ENCODE peak calls at places on chromosomes 4 and X, in eight cellular contexts. One of them, this sample, is unnamed.

GRCh38 chrX:56759736-56760409 is 30.8 kb downstream of the NBDY start:
- DNase-seq in ovary: no peak
- DNase-seq in esophagus squamous epithelium: no peak
- DNase-seq in CD4-positive, alpha-beta T cell: no peak
- DNase-seq in upper lobe of right lung: no peak
- DNase-seq in small intestine: no peak
- DNase-seq in mammary epithelial cell: no peak
- DNase-seq in RWPE1: no peak
- DNase-seq in this sample: no peak

GRCh38 chr4:25704516-25704915 is 48.9 kb downstream of the SLC34A2 start:
- DNase-seq in ovary: no peak
- DNase-seq in RWPE1: no peak
- DNase-seq in upper lobe of right lung: no peak
- DNase-seq in esophagus squamous epithelium: no peak
- DNase-seq in mammary epithelial cell: no peak
- DNase-seq in CD4-positive, alpha-beta T cell: no peak
- DNase-seq in small intestine: peak
- DNase-seq in this sample: no peak

GRCh38 chr4:40656221-40656863 is 26.7 kb upstream of the RBM47 start:
- DNase-seq in upper lobe of right lung: no peak
- DNase-seq in ovary: no peak
- DNase-seq in small intestine: no peak
- DNase-seq in RWPE1: no peak
- DNase-seq in mammary epithelial cell: no peak
- DNase-seq in esophagus squamous epithelium: no peak
- DNase-seq in CD4-positive, alpha-beta T cell: no peak
- DNase-seq in this sample: no peak

GRCh38 chr4:71211748-71212147 is 127.1 kb upstream of the SLC4A4 start:
- DNase-seq in CD4-positive, alpha-beta T cell: no peak
- DNase-seq in ovary: no peak
- DNase-seq in small intestine: peak
- DNase-seq in RWPE1: no peak
- DNase-seq in upper lobe of right lung: no peak
- DNase-seq in mammary epithelial cell: no peak
- DNase-seq in esophagus squamous epithelium: no peak
- DNase-seq in this sample: no peak

GRCh38 chr4:117239434-117239833 is 154.1 kb upstream of the TRAM1L1 start:
- DNase-seq in RWPE1: no peak
- DNase-seq in mammary epithelial cell: no peak
- DNase-seq in small intestine: no peak
- DNase-seq in esophagus squamous epithelium: no peak
- DNase-seq in ovary: no peak
- DNase-seq in upper lobe of right lung: no peak
- DNase-seq in CD4-positive, alpha-beta T cell: no peak
- DNase-seq in this sample: no peak

GRCh38 chrX:130114141-130114561 is 3.9 kb upstream of the ELF4 start:
- DNase-seq in mammary epithelial cell: peak
- DNase-seq in ovary: no peak
- DNase-seq in CD4-positive, alpha-beta T cell: no peak
- DNase-seq in RWPE1: peak
- DNase-seq in upper lobe of right lung: no peak
- DNase-seq in esophagus squamous epithelium: no peak
- DNase-seq in small intestine: no peak
- DNase-seq in this sample: peak

GRCh38 chrX:30865020-30865419 is 24.0 kb downstream of the TAB3 start:
- DNase-seq in CD4-positive, alpha-beta T cell: no peak
- DNase-seq in RWPE1: no peak
- DNase-seq in mammary epithelial cell: peak
- DNase-seq in esophagus squamous epithelium: no peak
- DNase-seq in ovary: no peak
- DNase-seq in small intestine: peak
- DNase-seq in upper lobe of right lung: no peak
- DNase-seq in this sample: no peak

GRCh38 chrX:13101439-13102139 is 57.2 kb upstream of the FAM9C start:
- DNase-seq in RWPE1: peak
- DNase-seq in upper lobe of right lung: peak
- DNase-seq in ovary: peak
- DNase-seq in mammary epithelial cell: peak
- DNase-seq in esophagus squamous epithelium: no peak
- DNase-seq in CD4-positive, alpha-beta T cell: peak
- DNase-seq in small intestine: peak
- DNase-seq in this sample: peak

GRCh38 chr4:19583827-19584569 is 667.7 kb upstream of the SLIT2 start:
- DNase-seq in small intestine: no peak
- DNase-seq in ovary: no peak
- DNase-seq in CD4-positive, alpha-beta T cell: no peak
- DNase-seq in RWPE1: no peak
- DNase-seq in esophagus squamous epithelium: no peak
- DNase-seq in upper lobe of right lung: no peak
- DNase-seq in mammary epithelial cell: peak
- DNase-seq in this sample: peak

GRCh38 chrX:133215747-133216146 is 2.4 kb downstream of the TFDP3 start:
- DNase-seq in upper lobe of right lung: no peak
- DNase-seq in RWPE1: peak
- DNase-seq in CD4-positive, alpha-beta T cell: no peak
- DNase-seq in mammary epithelial cell: peak
- DNase-seq in small intestine: peak
- DNase-seq in esophagus squamous epithelium: no peak
- DNase-seq in ovary: no peak
- DNase-seq in this sample: peak

GRCh38 chr4:17055788-17056187 is 157.3 kb upstream of the LDB2 start:
- DNase-seq in RWPE1: peak
- DNase-seq in small intestine: no peak
- DNase-seq in upper lobe of right lung: no peak
- DNase-seq in esophagus squamous epithelium: no peak
- DNase-seq in mammary epithelial cell: no peak
- DNase-seq in ovary: no peak
- DNase-seq in CD4-positive, alpha-beta T cell: no peak
- DNase-seq in this sample: peak

GRCh38 chr4:120855307-120856001 is 67.1 kb downstream of the PRDM5 start:
- DNase-seq in small intestine: no peak
- DNase-seq in esophagus squamous epithelium: no peak
- DNase-seq in upper lobe of right lung: no peak
- DNase-seq in mammary epithelial cell: no peak
- DNase-seq in RWPE1: no peak
- DNase-seq in CD4-positive, alpha-beta T cell: no peak
- DNase-seq in ovary: no peak
- DNase-seq in this sample: no peak
- H3K27ac ChIP-seq in small intestine: no peak
- H3K27ac ChIP-seq in esophagus squamous epithelium: no peak
- H3K27ac ChIP-seq in upper lobe of right lung: no peak
- H3K27ac ChIP-seq in mammary epithelial cell: no peak
- H3K27ac ChIP-seq in RWPE1: no peak
- H3K27ac ChIP-seq in CD4-positive, alpha-beta T cell: no peak
- H3K27ac ChIP-seq in ovary: no peak
- H3K27ac ChIP-seq in this sample: no peak

GRCh38 chrX:1661922-1662221 is 47.0 kb downstream of the ASMT start:
- DNase-seq in esophagus squamous epithelium: no peak
- DNase-seq in ovary: no peak
- DNase-seq in RWPE1: no peak
- DNase-seq in CD4-positive, alpha-beta T cell: no peak
- DNase-seq in mammary epithelial cell: no peak
- DNase-seq in upper lobe of right lung: no peak
- DNase-seq in small intestine: no peak
- DNase-seq in this sample: no peak
- H3K27ac ChIP-seq in esophagus squamous epithelium: no peak
- H3K27ac ChIP-seq in ovary: no peak
- H3K27ac ChIP-seq in RWPE1: no peak
- H3K27ac ChIP-seq in CD4-positive, alpha-beta T cell: peak
- H3K27ac ChIP-seq in mammary epithelial cell: no peak
- H3K27ac ChIP-seq in upper lobe of right lung: peak
- H3K27ac ChIP-seq in small intestine: no peak
- H3K27ac ChIP-seq in this sample: no peak

DNA sequence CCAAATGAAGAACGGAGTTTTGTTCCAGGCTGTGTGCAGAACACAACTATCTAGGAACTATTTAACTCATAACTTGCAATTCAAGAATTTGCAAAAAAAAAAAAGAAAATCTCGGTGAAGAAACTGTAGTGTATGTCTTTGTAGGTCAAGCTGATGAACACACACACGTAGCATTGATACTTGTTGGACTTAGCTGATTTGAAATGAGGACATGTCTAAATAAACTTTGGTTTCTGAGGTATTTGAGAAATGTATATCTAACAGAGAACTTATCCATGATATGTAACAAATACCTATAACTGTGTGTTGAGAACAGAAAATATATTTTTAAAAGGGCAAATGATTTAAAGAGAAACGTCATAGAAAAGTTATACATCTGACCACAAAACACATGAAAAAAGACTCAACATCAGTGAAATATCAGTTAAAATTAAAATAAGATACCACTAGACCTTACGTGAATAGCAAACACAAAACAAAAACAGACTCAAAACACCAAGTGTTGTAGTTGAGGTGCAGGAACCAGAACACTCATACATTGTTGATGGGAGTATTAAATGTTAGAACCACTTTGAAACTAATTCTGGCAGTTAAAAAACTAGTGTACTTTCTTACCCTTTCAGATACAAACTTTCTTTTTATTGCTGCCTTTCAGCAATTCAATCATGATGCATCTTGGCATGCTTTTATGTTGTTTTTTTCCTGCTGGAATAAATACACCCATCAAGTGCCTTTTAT is 1535.8 kb upstream of the PCDH10 start:
- DNase-seq in small intestine: no peak
- DNase-seq in mammary epithelial cell: no peak
- DNase-seq in ovary: no peak
- DNase-seq in esophagus squamous epithelium: no peak
- DNase-seq in RWPE1: no peak
- DNase-seq in CD4-positive, alpha-beta T cell: no peak
- DNase-seq in upper lobe of right lung: no peak
- DNase-seq in this sample: no peak
- H3K27ac ChIP-seq in small intestine: no peak
- H3K27ac ChIP-seq in mammary epithelial cell: no peak
- H3K27ac ChIP-seq in ovary: no peak
- H3K27ac ChIP-seq in esophagus squamous epithelium: no peak
- H3K27ac ChIP-seq in RWPE1: no peak
- H3K27ac ChIP-seq in CD4-positive, alpha-beta T cell: no peak
- H3K27ac ChIP-seq in upper lobe of right lung: no peak
- H3K27ac ChIP-seq in this sample: no peak

GRCh38 chrX:102651968-102652744 is 873 bp downstream of the GPRASP1 start:
- DNase-seq in mammary epithelial cell: no peak
- DNase-seq in upper lobe of right lung: no peak
- DNase-seq in ovary: peak
- DNase-seq in small intestine: peak
- DNase-seq in esophagus squamous epithelium: no peak
- DNase-seq in CD4-positive, alpha-beta T cell: peak
- DNase-seq in RWPE1: no peak
- DNase-seq in this sample: peak
- H3K27ac ChIP-seq in mammary epithelial cell: no peak
- H3K27ac ChIP-seq in upper lobe of right lung: peak
- H3K27ac ChIP-seq in ovary: peak
- H3K27ac ChIP-seq in small intestine: no peak
- H3K27ac ChIP-seq in esophagus squamous epithelium: peak
- H3K27ac ChIP-seq in CD4-positive, alpha-beta T cell: peak
- H3K27ac ChIP-seq in RWPE1: no peak
- H3K27ac ChIP-seq in this sample: no peak

DNA sequence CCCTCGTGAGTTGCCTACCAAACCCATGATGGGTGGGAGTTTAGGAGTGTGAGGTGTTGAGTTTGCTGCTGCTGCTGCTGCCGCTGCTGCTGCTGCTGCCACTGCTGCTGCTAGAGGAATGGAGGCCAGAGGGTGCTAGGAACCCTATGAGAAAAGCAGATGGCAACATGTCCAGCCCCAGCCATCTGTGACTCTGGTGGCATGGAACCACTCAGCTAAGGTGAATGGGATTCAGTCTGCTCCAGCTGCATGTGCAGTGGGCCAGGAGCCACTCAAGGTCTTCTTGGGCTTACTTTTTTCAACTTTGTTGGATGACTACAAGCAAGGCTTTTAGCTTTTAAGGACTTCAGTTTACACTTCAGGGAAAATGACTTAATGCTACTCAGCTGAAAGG is 103.8 kb downstream of the RTL5 start:
- DNase-seq in mammary epithelial cell: no peak
- DNase-seq in RWPE1: no peak
- DNase-seq in small intestine: no peak
- DNase-seq in CD4-positive, alpha-beta T cell: no peak
- DNase-seq in ovary: no peak
- DNase-seq in esophagus squamous epithelium: no peak
- DNase-seq in upper lobe of right lung: no peak
- DNase-seq in this sample: no peak
- H3K27ac ChIP-seq in mammary epithelial cell: no peak
- H3K27ac ChIP-seq in RWPE1: no peak
- H3K27ac ChIP-seq in small intestine: no peak
- H3K27ac ChIP-seq in CD4-positive, alpha-beta T cell: no peak
- H3K27ac ChIP-seq in ovary: no peak
- H3K27ac ChIP-seq in esophagus squamous epithelium: peak
- H3K27ac ChIP-seq in upper lobe of right lung: no peak
- H3K27ac ChIP-seq in this sample: no peak

DNA sequence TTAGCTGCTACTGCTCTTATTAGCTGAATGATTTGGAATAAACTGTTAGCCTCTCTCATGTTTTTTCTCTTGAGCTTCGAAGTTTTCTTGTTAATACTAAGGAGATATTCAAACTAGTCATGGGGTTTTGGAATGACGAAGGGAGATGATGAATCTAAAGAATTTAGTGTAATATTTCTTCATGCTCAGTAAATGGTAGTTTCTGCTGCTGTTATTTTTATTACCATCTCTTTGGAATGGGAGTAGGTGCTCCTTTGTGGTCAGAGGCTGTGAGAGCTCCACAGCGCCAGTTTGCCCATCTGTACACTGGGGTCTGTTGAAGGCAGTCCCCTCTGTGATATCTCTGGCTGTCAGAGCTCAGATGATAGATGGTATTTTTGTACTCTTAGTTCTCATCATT is 33.7 kb downstream of the HTT start:
- DNase-seq in esophagus squamous epithelium: no peak
- DNase-seq in mammary epithelial cell: no peak
- DNase-seq in small intestine: no peak
- DNase-seq in CD4-positive, alpha-beta T cell: no peak
- DNase-seq in upper lobe of right lung: no peak
- DNase-seq in ovary: no peak
- DNase-seq in RWPE1: no peak
- DNase-seq in this sample: no peak
- H3K27ac ChIP-seq in esophagus squamous epithelium: peak
- H3K27ac ChIP-seq in mammary epithelial cell: no peak
- H3K27ac ChIP-seq in small intestine: no peak
- H3K27ac ChIP-seq in CD4-positive, alpha-beta T cell: no peak
- H3K27ac ChIP-seq in upper lobe of right lung: peak
- H3K27ac ChIP-seq in ovary: no peak
- H3K27ac ChIP-seq in RWPE1: no peak
- H3K27ac ChIP-seq in this sample: no peak

DNA sequence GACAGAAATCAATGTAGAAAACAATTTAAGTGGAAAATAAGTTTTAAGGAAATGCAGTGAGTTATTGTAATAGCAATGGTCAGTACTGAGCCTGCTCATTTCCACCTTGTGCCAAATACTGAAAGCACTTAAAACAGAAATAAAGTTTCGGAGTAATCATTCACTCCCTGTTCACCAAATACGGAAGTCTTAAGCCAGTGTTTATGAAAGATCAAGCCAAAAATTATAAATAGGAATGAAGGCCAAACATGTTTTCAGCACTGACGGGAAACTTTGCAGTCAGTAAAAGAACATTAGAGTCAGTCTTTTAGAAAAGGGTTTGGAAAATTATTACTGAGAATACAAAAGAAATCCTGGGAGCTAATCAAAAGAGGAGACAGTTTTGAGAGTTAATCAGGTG is 178.6 kb downstream of the DMD start:
- DNase-seq in small intestine: no peak
- DNase-seq in ovary: no peak
- DNase-seq in upper lobe of right lung: no peak
- DNase-seq in CD4-positive, alpha-beta T cell: no peak
- DNase-seq in mammary epithelial cell: no peak
- DNase-seq in RWPE1: no peak
- DNase-seq in esophagus squamous epithelium: no peak
- DNase-seq in this sample: no peak
- H3K27ac ChIP-seq in small intestine: no peak
- H3K27ac ChIP-seq in ovary: no peak
- H3K27ac ChIP-seq in upper lobe of right lung: no peak
- H3K27ac ChIP-seq in CD4-positive, alpha-beta T cell: no peak
- H3K27ac ChIP-seq in mammary epithelial cell: no peak
- H3K27ac ChIP-seq in RWPE1: no peak
- H3K27ac ChIP-seq in esophagus squamous epithelium: peak
- H3K27ac ChIP-seq in this sample: no peak